ENCODE peak calls at places on chromosome 10, in eight cellular contexts. I is HCT116, P is spleen, N is right lobe of liver, D is IMR-90, O is Peyer's patch, C is heart left ventricle, J is tibial nerve. G is an unnamed sample. For H3K27me3, the result is how much of the 10 kb centered on the place peaks cover.

GRCh38 chr10:116120688-116121087 is 152.3 kb downstream of the GFRA1 start:
- DNase-seq in O (no peak), C (no peak), J (no peak), N (no peak), P (no peak), D (no peak), I (no peak), G (no peak)

GRCh38 chr10:129963831-129964501 is at the start of gene EBF3:
- DNase-seq in C (peak), O (peak), N (no peak), P (peak), I (no peak), D (peak), J (peak), G (peak)

GRCh38 chr10:77195101-77195500 is 442.5 kb downstream of the KCNMA1 start:
- DNase-seq in C (no peak), J (no peak), I (no peak), O (no peak), P (no peak), N (no peak), D (peak), G (peak)

GRCh38 chr10:126380352-126381076 is 7.8 kb downstream of the ADAM12 start:
- DNase-seq in C (no peak), P (no peak), O (no peak), N (no peak), I (no peak), J (no peak), D (peak), G (no peak)

GRCh38 chr10:112616647-112617046 is 169.6 kb downstream of the VTI1A start:
- DNase-seq in I (no peak), P (no peak), O (no peak), J (no peak), N (no peak), D (no peak), C (no peak), G (no peak)

GRCh38 chr10:109920011-109920410 is 3.3 kb downstream of the XPNPEP1 start:
- DNase-seq in I (no peak), P (no peak), O (no peak), C (no peak), J (no peak), N (no peak), D (no peak), G (no peak)

GRCh38 chr10:92695679-92696605 is 6.2 kb downstream of the HHEX start:
- DNase-seq in O (no peak), N (peak), J (no peak), D (peak), I (no peak), P (peak), C (no peak), G (no peak)

GRCh38 chr10:125933693-125934092 is 37.3 kb downstream of the FANK1 start:
- DNase-seq in J (no peak), C (no peak), O (no peak), D (no peak), I (no peak), P (no peak), N (no peak), G (no peak)

GRCh38 chr10:89894051-89894450 is 192.7 kb downstream of the KIF20B start:
- DNase-seq in P (no peak), J (no peak), C (no peak), D (no peak), N (no peak), I (no peak), O (no peak), G (no peak)

GRCh38 chr10:103691723-103692380 is 163.5 kb downstream of the SH3PXD2A start:
- DNase-seq in O (no peak), D (peak), N (no peak), J (no peak), I (no peak), P (no peak), C (peak), G (no peak)

GRCh38 chr10:114715171-114715670 is 57.1 kb upstream of the ABLIM1 start:
- DNase-seq in D (peak), C (no peak), O (no peak), P (no peak), N (no peak), I (no peak), J (no peak), G (no peak)

GRCh38 chr10:91103384-91104184 is 116.9 kb upstream of the PCGF5 start:
- DNase-seq in C (no peak), J (no peak), O (no peak), D (no peak), I (no peak), N (no peak), P (no peak), G (no peak)

GRCh38 chr10:7697304-7697822 is 5.8 kb upstream of the ITIH2 start:
- DNase-seq in D (no peak), N (no peak), P (no peak), I (no peak), C (no peak), O (no peak), J (no peak), G (no peak)

GRCh38 chr10:107647462-107647861 is 483.0 kb upstream of the SORCS1 start:
- DNase-seq in O (no peak), P (no peak), C (no peak), J (no peak), D (no peak), I (no peak), N (no peak), G (no peak)

GRCh38 chr10:116099031-116099430 is 174.0 kb downstream of the GFRA1 start:
- DNase-seq in O (no peak), P (no peak), I (no peak), D (no peak), J (no peak), N (no peak), C (no peak), G (no peak)

GRCh38 chr10:120221873-120222485 is 235.0 kb upstream of the PLPP4 start:
- DNase-seq in P (no peak), N (no peak), J (no peak), I (peak), O (no peak), C (no peak), D (no peak), G (no peak)

GRCh38 chr10:28668363-28669226 is 8.7 kb upstream of the BAMBI start:
- DNase-seq in N (no peak), D (no peak), I (no peak), J (peak), P (peak), O (peak), C (peak), G (peak)

GRCh38 chr10:58599927-58600553 is 87.4 kb downstream of the BICC1 start:
- DNase-seq in D (no peak), O (no peak), C (no peak), I (no peak), N (no peak), J (no peak), P (no peak), G (no peak)

GRCh38 chr10:102814873-102815661 is 22.1 kb downstream of the CYP17A1 start:
- DNase-seq in O (peak), I (no peak), J (peak), N (peak), P (peak), C (peak), D (peak), G (peak)

GRCh38 chr10:131077031-131077430 is 234.5 kb downstream of the TCERG1L start:
- DNase-seq in I (no peak), O (no peak), P (no peak), D (no peak), N (no peak), C (no peak), J (no peak), G (no peak)

GRCh38 chr10:126058104-126058503 is 161.7 kb downstream of the FANK1 start:
- DNase-seq in P (no peak), N (no peak), D (no peak), J (no peak), I (no peak), O (no peak), C (no peak), G (no peak)

GRCh38 chr10:92867235-92867634 is 18.9 kb downstream of the EXOC6 start:
- DNase-seq in J (no peak), P (no peak), O (no peak), N (no peak), C (no peak), I (no peak), D (no peak), G (no peak)

GRCh38 chr10:69687396-69687795 is 57.3 kb downstream of the FAM241B start:
- DNase-seq in N (no peak), P (no peak), C (no peak), I (no peak), O (no peak), J (no peak), D (no peak), G (no peak)

GRCh38 chr10:133242611-133243356 is 5.1 kb downstream of the VENTX start:
- DNase-seq in D (peak), P (no peak), O (no peak), I (no peak), C (no peak), J (no peak), N (no peak), G (no peak)

GRCh38 chr10:49271346-49271745 is 27.6 kb upstream of the C10orf71 start:
- DNase-seq in C (peak), J (no peak), N (no peak), I (no peak), D (no peak), O (no peak), P (no peak), G (no peak)

GRCh38 chr10:71600856-71601255 is 118.7 kb downstream of the C10orf105 start:
- DNase-seq in I (no peak), N (no peak), P (no peak), O (no peak), D (peak), J (no peak), C (no peak), G (peak)

GRCh38 chr10:31397852-31398251 is 78.8 kb downstream of the ZEB1 start:
- DNase-seq in I (no peak), J (no peak), O (no peak), P (no peak), C (no peak), D (no peak), N (no peak), G (no peak)

DNA sequence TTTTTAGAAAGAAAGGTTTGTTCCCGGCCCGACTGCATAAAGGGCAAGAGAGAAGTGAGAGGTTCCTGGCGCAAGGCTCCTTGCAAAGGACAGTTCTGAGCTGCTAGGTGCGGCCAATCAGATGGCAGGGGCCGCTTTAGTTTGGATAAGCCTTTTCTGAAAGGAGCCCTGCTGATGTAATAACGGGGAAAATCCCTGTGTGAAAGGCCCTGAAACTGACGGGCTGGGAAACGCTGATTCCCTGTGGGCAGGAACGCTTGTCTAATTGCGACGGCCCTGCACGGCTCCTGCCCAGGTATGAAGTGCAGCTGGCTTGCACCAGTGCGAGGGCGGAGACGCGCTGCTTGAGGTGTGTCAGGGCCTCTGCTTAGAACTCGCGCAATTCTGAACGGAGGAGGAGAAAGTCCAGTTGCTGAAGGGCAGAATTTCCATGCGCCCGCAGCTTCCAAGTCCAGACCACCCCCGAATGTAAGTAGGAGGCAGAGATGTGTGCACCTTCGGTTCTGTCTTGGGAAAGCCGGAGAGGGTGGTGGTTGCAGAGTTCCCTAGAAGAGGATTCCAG is 30.5 kb downstream of the TACC2 start:
- DNase-seq in J (no peak), O (peak), C (no peak), N (peak), D (no peak), P (no peak), I (no peak), G (no peak)
- TF ChIP-seq POLR2A in J (no peak), O (peak), C (no peak), N (no peak), D (no peak), P (no peak), I (no peak), G (no peak)

GRCh38 chr10:117239031-117239430 is 1.9 kb upstream of the SLC18A2 start:
- DNase-seq in O (peak), N (no peak), C (no peak), J (no peak), D (no peak), I (no peak), P (no peak), G (no peak)

GRCh38 chr10:117240105-117240729 is 697 bp upstream of the SLC18A2 start:
- DNase-seq in D (no peak), J (no peak), C (no peak), O (peak), P (no peak), I (no peak), N (no peak), G (no peak)

GRCh38 chr10:117242463-117242832 is 1.5 kb downstream of the SLC18A2 start:
- DNase-seq in N (no peak), O (no peak), D (no peak), J (no peak), I (no peak), P (no peak), C (no peak), G (no peak)

GRCh38 chr10:117241541-117242462 is 888 bp downstream of the SLC18A2 start:
- DNase-seq in D (no peak), C (no peak), O (peak), I (no peak), N (no peak), J (no peak), P (peak), G (no peak)

GRCh38 chr10:117240730-117241529 is at the start of gene SLC18A2:
- DNase-seq in C (no peak), P (no peak), D (no peak), O (peak), J (no peak), N (no peak), I (no peak), G (no peak)
- H3K27me3 ChIP-seq in C (under half), P (half or more), D (under half), O (under half), J (half or more), N (under half), I (under half), G (under half)

GRCh38 chr10:75404023-75404334 is 2.4 kb upstream of the ZNF503 start:
- DNase-seq in O (no peak), P (no peak), N (no peak), I (no peak), J (no peak), C (no peak), D (no peak), G (no peak)
- H3K4me3 ChIP-seq in O (peak), P (peak), N (peak), I (peak), J (peak), C (peak), D (peak), G (peak)

GRCh38 chr10:1687190-1687589 is 50.1 kb downstream of the ADARB2 start:
- DNase-seq in P (no peak), J (no peak), O (peak), I (no peak), C (no peak), N (no peak), D (no peak), G (no peak)

GRCh38 chr10:1685671-1686450 is 51.5 kb downstream of the ADARB2 start:
- DNase-seq in P (no peak), C (no peak), J (no peak), I (no peak), N (no peak), O (peak), D (no peak), G (no peak)

GRCh38 chr10:1684991-1685390 is 52.3 kb downstream of the ADARB2 start:
- DNase-seq in N (no peak), I (no peak), J (no peak), C (no peak), D (no peak), O (peak), P (no peak), G (no peak)

GRCh38 chr10:1688531-1688930 is 48.8 kb downstream of the ADARB2 start:
- DNase-seq in P (no peak), J (no peak), D (no peak), N (no peak), C (no peak), O (no peak), I (no peak), G (no peak)

GRCh38 chr10:1687606-1688005 is 49.7 kb downstream of the ADARB2 start:
- DNase-seq in N (no peak), J (no peak), D (no peak), O (peak), C (no peak), P (no peak), I (no peak), G (no peak)
- TF ChIP-seq POLR2A in N (no peak), J (no peak), D (no peak), O (no peak), C (no peak), P (no peak), I (no peak), G (no peak)